ENCODE peak calls at places on chromosomes 11 and 22, in four cellular contexts. W is GM12878, X is HepG2, G is K562. A is an unnamed sample.

GRCh38 chr22:16844529-16844928 is 19.3 kb upstream of the XKR3 start:
- DNase-seq in W (no peak), X (no peak), G (no peak), A (no peak)

GRCh38 chr22:43100223-43100622 is 10.3 kb upstream of the BIK start:
- DNase-seq in W (no peak), X (peak), G (peak), A (no peak)

GRCh38 chr11:134385774-134386565 is 26.1 kb downstream of the B3GAT1 start:
- DNase-seq in W (no peak), X (no peak), G (no peak), A (no peak)

GRCh38 chr11:33187851-33188722 is 26.8 kb upstream of the CSTF3 start:
- DNase-seq in W (no peak), X (no peak), G (no peak), A (no peak)

GRCh38 chr22:41857160-41857859 is 24.4 kb downstream of the SREBF2 start:
- DNase-seq in W (peak), X (peak), G (peak), A (peak)

GRCh38 chr11:20037358-20037757 is 122.9 kb downstream of the DBX1 start:
- DNase-seq in W (no peak), X (no peak), G (no peak), A (no peak)

GRCh38 chr11:69497221-69497787 is 15.8 kb downstream of the LINC01488 start:
- DNase-seq in W (no peak), X (peak), G (no peak), A (peak)

GRCh38 chr22:47174096-47174495 is 411.6 kb downstream of the TBC1D22A start:
- DNase-seq in W (no peak), X (no peak), G (no peak), A (no peak)

GRCh38 chr11:92286718-92287117 is 62.1 kb downstream of the FAT3 start:
- DNase-seq in W (no peak), X (no peak), G (no peak), A (no peak)

GRCh38 chr11:119472856-119473222 is 49.9 kb upstream of the THY1 start:
- DNase-seq in W (no peak), X (no peak), G (no peak), A (no peak)

GRCh38 chr11:119166368-119167076 is 2.0 kb upstream of the NLRX1 start:
- DNase-seq in W (no peak), X (peak), G (no peak), A (peak)

GRCh38 chr11:65204646-65205601 is 23.2 kb downstream of the CAPN1 start:
- DNase-seq in W (no peak), X (peak), G (peak), A (peak)

GRCh38 chr11:73902303-73902702 is 25.5 kb downstream of the PAAF1 start:
- DNase-seq in W (no peak), X (no peak), G (no peak), A (no peak)

GRCh38 chr11:25065711-25066110 is 568.9 kb downstream of the LUZP2 start:
- DNase-seq in W (no peak), X (no peak), G (no peak), A (no peak)

GRCh38 chr11:113147249-113147648 is 167.1 kb upstream of the TTC12 start:
- DNase-seq in W (no peak), X (no peak), G (no peak), A (no peak)

GRCh38 chr11:112163875-112164521 is at the start of gene IL18:
- DNase-seq in W (no peak), X (no peak), G (peak), A (peak)

GRCh38 chr22:42662114-42663021 is 13.2 kb upstream of the CYB5R3 start:
- DNase-seq in W (no peak), X (no peak), G (peak), A (peak)

GRCh38 chr11:68970921-68971636 is 9.7 kb downstream of the MRGPRD start:
- DNase-seq in W (no peak), X (no peak), G (no peak), A (no peak)

GRCh38 chr22:48857202-48857805 is 970.4 kb downstream of the BRD1 start:
- DNase-seq in W (no peak), X (no peak), G (no peak), A (no peak)

GRCh38 chr11:79121351-79121750 is 319.5 kb downstream of the TENM4 start:
- DNase-seq in W (no peak), X (no peak), G (no peak), A (no peak)

GRCh38 chr11:77411238-77411637 is 62.7 kb downstream of the PAK1 start:
- DNase-seq in W (no peak), X (no peak), G (no peak), A (peak)

GRCh38 chr22:41274856-41275255 is 11.1 kb downstream of the RANGAP1 start:
- DNase-seq in W (no peak), X (no peak), G (no peak), A (no peak)

GRCh38 chr11:15970506-15971214 is 385.7 kb downstream of the SOX6 start:
- DNase-seq in W (no peak), X (no peak), G (peak), A (no peak)

GRCh38 chr11:15968461-15969130 is 387.8 kb downstream of the SOX6 start:
- DNase-seq in W (no peak), X (no peak), G (peak), A (no peak)

GRCh38 chr11:15967966-15968365 is 388.4 kb downstream of the SOX6 start:
- DNase-seq in W (no peak), X (no peak), G (no peak), A (peak)

GRCh38 chr11:15969701-15970329 is 386.5 kb downstream of the SOX6 start:
- DNase-seq in W (peak), X (no peak), G (no peak), A (no peak)

GRCh38 chr11:15969281-15969680 is 387.1 kb downstream of the SOX6 start:
- DNase-seq in W (peak), X (peak), G (peak), A (peak)
- TF ChIP-seq SMC3 in W (no peak), X (no peak), G (no peak), A (no peak)

GRCh38 chr22:37831472-37831871 is 8.3 kb downstream of the GALR3 start:
- DNase-seq in W (no peak), X (no peak), G (no peak), A (no peak)

GRCh38 chr22:37824674-37825641 is 1.8 kb downstream of the GALR3 start:
- DNase-seq in W (no peak), X (no peak), G (no peak), A (no peak)

GRCh38 chr22:37830093-37830842 is 7.1 kb downstream of the GALR3 start:
- DNase-seq in W (no peak), X (no peak), G (no peak), A (no peak)

GRCh38 chr22:37823134-37823985 is at the start of gene GALR3:
- DNase-seq in W (no peak), X (no peak), G (no peak), A (no peak)

DNA sequence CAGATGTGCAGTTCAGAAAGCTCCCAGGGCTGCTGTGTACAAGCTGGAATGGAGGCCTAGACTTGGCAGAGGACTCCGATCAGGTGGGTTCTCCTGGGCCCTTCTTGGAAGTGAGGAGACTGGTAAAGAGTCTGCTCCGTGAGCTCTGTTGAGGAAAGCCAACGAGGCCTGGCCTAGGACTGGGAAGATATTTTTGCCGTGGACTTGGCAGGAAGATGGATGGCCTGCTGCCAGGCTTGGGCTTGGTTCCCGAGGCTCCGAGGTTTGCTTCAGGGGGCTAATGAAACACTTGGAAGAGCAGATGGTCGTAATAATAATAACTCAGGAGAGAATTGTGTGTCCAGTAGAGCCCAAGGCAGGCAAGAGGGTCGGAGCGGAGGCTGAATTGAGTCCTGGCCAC is 3.9 kb downstream of the GALR3 start:
- DNase-seq in W (no peak), X (no peak), G (no peak), A (no peak)
- TF ChIP-seq MYC in W (no peak), X (no peak), G (no peak), A (no peak)

GRCh38 chr11:1116666-1117390 is 40.9 kb upstream of the MUC5AC start:
- DNase-seq in W (no peak), X (no peak), G (no peak), A (no peak)
- TF ChIP-seq SMC3 in W (no peak), X (no peak), G (no peak), A (no peak)

GRCh38 chr11:31802990-31803812 is 7.9 kb downstream of the PAX6 start:
- DNase-seq in W (no peak), X (no peak), G (no peak), A (no peak)

GRCh38 chr11:31803813-31804438 is 7.2 kb downstream of the PAX6 start:
- DNase-seq in W (no peak), X (no peak), G (no peak), A (no peak)

GRCh38 chr11:31805037-31805628 is 6.0 kb downstream of the PAX6 start:
- DNase-seq in W (no peak), X (no peak), G (no peak), A (no peak)

GRCh38 chr11:31805629-31806185 is 5.4 kb downstream of the PAX6 start:
- DNase-seq in W (no peak), X (no peak), G (no peak), A (no peak)

DNA sequence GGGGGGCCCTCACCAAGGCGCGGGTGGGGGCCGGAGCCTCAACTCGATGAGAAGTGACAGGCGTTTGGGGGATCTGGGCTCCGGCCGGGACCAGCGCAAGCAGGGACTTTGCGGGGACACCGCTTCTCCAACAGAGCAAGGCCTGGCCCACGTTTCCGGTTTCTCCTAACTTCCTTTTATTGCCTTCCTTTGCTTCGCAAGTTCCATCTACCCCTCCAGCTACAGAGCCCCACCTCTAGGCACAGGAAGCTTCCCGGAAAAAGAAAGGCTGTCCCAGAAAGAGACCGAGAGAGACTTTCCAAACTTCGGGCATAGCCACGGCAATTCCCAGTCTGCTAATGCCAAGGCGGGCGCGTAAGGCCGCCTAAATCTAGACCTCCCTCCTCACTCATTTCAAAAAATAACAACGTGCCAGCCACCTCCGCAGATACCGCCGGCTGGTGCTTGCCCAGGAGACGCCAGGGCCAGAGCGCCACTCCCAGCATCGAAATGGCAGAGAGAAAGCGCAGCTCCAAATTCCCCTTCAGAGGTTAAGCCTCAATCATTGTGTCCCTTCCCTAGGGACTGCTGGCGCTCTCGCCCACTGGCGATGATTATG is 6.6 kb downstream of the PAX6 start:
- DNase-seq in W (no peak), X (no peak), G (no peak), A (no peak)
- TF ChIP-seq MYC in W (no peak), X (no peak), G (no peak), A (no peak)

GRCh38 chr11:126797801-126798200 is 202.8 kb downstream of the KIRREL3 start:
- DNase-seq in W (no peak), X (no peak), G (no peak), A (no peak)

GRCh38 chr11:126804363-126804762 is 196.2 kb downstream of the KIRREL3 start:
- DNase-seq in W (no peak), X (no peak), G (no peak), A (no peak)

DNA sequence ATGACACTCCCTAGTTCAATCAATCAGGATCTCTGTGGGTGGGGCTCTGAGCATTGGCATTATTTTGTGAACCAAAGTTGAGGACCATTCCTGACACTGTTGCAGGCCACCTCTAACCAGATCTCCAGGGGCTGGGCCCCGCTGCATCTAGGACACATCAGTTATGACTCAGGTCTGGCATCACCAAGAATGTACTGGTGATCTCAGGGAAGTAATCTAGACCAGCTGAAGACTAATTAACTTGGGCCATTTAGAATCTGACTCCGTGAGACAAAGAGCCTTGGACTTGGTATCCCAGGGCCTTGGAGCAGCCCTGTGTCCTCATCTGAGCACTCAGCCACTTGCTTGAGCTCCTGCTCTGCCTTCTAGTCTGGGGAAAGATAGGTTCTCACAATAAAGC is 200.6 kb downstream of the KIRREL3 start:
- DNase-seq in W (no peak), X (no peak), G (no peak), A (no peak)
- TF ChIP-seq SMC3 in W (no peak), X (no peak), G (no peak), A (no peak)

GRCh38 chr11:121561240-121561639 is 108.5 kb upstream of the SORL1-AS1 start:
- DNase-seq in W (no peak), X (no peak), G (no peak), A (no peak)
- TF ChIP-seq MYC in W (no peak), X (no peak), G (no peak), A (no peak)

DNA sequence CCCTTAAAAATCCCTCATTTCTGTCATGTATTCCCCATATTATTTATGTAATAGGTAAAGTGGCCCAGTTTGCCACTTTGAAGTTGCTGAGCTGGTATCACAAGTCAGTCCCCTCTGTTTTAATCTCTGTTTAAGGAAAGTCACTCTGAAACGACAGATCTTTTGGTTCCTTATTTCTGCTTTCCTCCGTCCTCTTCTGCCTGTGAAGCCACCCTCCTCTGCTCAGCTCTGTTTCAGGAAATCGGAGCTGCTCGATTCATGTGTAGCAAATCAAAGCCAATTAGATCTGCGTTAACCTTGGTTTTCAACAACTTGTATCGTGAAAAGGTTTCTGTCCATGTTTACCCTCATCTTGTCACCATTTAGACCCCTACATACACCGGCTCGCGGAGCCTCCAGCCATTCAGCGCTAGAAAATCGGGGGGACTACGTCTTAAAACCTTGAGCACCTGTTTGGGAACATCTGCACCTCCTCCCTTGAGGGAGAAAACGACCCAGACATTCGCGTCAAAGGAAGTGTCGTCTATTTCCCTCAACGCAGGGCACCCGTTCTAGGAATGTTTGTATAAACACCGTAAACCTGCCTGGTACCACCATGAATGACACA is 572 bp upstream of the SC5D start:
- DNase-seq in W (peak), X (no peak), G (peak), A (no peak)
- TF ChIP-seq SMC3 in W (no peak), X (no peak), G (no peak), A (no peak)

GRCh38 chr22:19238900-19239299 is 52.6 kb downstream of the CLTCL1 start:
- DNase-seq in W (no peak), X (no peak), G (no peak), A (no peak)

GRCh38 chr22:19241593-19241906 is 50.0 kb downstream of the CLTCL1 start:
- DNase-seq in W (no peak), X (no peak), G (no peak), A (no peak)

GRCh38 chr22:19239464-19239863 is 52.1 kb downstream of the CLTCL1 start:
- DNase-seq in W (no peak), X (no peak), G (no peak), A (no peak)

GRCh38 chr22:19242699-19243098 is 48.8 kb downstream of the CLTCL1 start:
- DNase-seq in W (no peak), X (no peak), G (no peak), A (no peak)

DNA sequence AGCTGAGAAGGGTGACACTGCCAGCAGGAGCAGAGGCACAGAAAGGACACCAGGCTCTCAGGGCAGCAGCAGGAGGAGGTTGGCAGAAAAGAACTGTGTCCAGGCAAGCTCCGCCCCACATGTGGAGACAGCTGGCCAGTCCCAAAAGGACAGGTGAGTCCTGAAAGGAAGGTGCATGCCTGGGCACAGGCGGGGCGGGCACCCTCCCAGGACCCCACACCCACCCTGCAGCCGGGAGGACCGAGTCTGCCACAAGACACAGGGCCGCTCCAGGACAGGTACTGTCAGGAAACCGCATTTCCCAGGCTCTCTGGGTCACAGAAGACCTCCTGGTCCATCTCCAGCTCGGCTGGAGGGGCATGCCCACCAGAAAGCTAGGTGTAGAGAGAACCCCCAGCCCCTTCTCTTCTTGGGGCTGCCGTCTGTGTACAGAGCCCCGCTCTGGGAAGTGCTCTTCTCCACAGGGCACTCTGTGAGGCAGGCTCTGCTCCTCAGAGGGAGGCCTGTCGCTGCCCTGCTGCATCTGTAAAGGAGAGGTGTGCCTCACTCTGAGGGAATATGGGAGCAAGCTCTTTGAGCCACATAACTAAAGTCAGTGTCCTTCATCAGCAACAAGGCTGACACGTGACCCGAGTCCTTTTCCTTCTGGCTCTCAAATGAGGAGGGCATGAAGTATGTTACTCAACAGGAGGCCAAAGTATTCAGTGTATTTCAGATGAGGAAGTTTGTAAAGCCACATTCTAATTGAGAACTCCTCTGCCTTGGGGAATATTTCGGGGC is 50.5 kb downstream of the CLTCL1 start:
- DNase-seq in W (no peak), X (no peak), G (no peak), A (no peak)
- TF ChIP-seq MYC in W (no peak), X (no peak), G (peak), A (no peak)

GRCh38 chr22:37740455-37741311 is 43.8 kb downstream of the TRIOBP start:
- DNase-seq in W (no peak), X (no peak), G (no peak), A (no peak)

GRCh38 chr22:37742374-37743092 is 45.7 kb downstream of the TRIOBP start:
- DNase-seq in W (no peak), X (no peak), G (peak), A (no peak)

GRCh38 chr22:37739000-37739399 is 42.2 kb downstream of the TRIOBP start:
- DNase-seq in W (no peak), X (no peak), G (no peak), A (no peak)

GRCh38 chr22:37739611-37740049 is 42.8 kb downstream of the TRIOBP start:
- DNase-seq in W (no peak), X (no peak), G (no peak), A (no peak)

GRCh38 chr22:37741312-37741795 is 44.5 kb downstream of the TRIOBP start:
- DNase-seq in W (no peak), X (peak), G (no peak), A (peak)
- TF ChIP-seq SMC3 in W (no peak), X (no peak), G (no peak), A (no peak)

GRCh38 chr11:12196862-12197261 is 86.5 kb downstream of the MICAL2 start:
- DNase-seq in W (no peak), X (no peak), G (no peak), A (no peak)

GRCh38 chr11:12199231-12199948 is 89.0 kb downstream of the MICAL2 start:
- DNase-seq in W (no peak), X (no peak), G (peak), A (no peak)

GRCh38 chr11:12196335-12196734 is 85.9 kb downstream of the MICAL2 start:
- DNase-seq in W (no peak), X (no peak), G (no peak), A (no peak)

GRCh38 chr11:12200359-12201015 is 90.1 kb downstream of the MICAL2 start:
- DNase-seq in W (no peak), X (no peak), G (peak), A (no peak)

GRCh38 chr11:12198261-12198925 is 88.0 kb downstream of the MICAL2 start:
- DNase-seq in W (no peak), X (no peak), G (no peak), A (no peak)
- TF ChIP-seq MYC in W (no peak), X (no peak), G (no peak), A (no peak)